ENCODE peak calls at places on chromosome 19, in four cellular contexts. O is neural crest cell; K is naive B cell; V is stimulated activated CD4-positive, alpha-beta T cell treated with anti-CD3 and anti-CD28 coated beads, Interleukin-1b, Interleukin-23, amount 100 ng/mL, for 4 hours. H is an unnamed sample.

GRCh38 chr19:49073514-49074378 is 1.2 kb upstream of the KCNA7 start:
- DNase-seq in O (no peak), K (no peak), V (no peak), H (no peak)

GRCh38 chr19:15330801-15331418 is 1.4 kb downstream of the BRD4 start:
- DNase-seq in O (no peak), K (no peak), V (no peak), H (no peak)

GRCh38 chr19:6226012-6226411 is 53.8 kb downstream of the MLLT1 start:
- DNase-seq in O (no peak), K (no peak), V (no peak), H (no peak)

GRCh38 chr19:46660008-46660517 is 919 bp downstream of the DACT3 start:
- DNase-seq in O (peak), K (no peak), V (no peak), H (no peak)

GRCh38 chr19:29029271-29029670 is 183.7 kb downstream of the UQCRFS1 start:
- DNase-seq in O (no peak), K (no peak), V (no peak), H (no peak)

GRCh38 chr19:16702123-16702522 is 17.5 kb upstream of the NWD1 start:
- DNase-seq in O (no peak), K (no peak), V (no peak), H (no peak)

GRCh38 chr19:38900220-38900629 is 456 bp downstream of the NFKBIB start:
- DNase-seq in O (no peak), K (no peak), V (no peak), H (no peak)

GRCh38 chr19:35642312-35642711 is 767 bp downstream of the ETV2 start:
- DNase-seq in O (no peak), K (no peak), V (no peak), H (no peak)

GRCh38 chr19:3537101-3537437 is 1.9 kb upstream of the TEKTIP1 start:
- DNase-seq in O (no peak), K (no peak), V (no peak), H (no peak)

GRCh38 chr19:6678690-6679109 is 8.7 kb upstream of the TNFSF14 start:
- DNase-seq in O (no peak), K (no peak), V (peak), H (no peak)

GRCh38 chr19:46746281-46746965 is at the start of gene STRN4:
- DNase-seq in O (peak), K (peak), V (peak), H (peak)

GRCh38 chr19:47158367-47158791 is 27.7 kb downstream of the SAE1 start:
- DNase-seq in O (no peak), K (no peak), V (no peak), H (no peak)

GRCh38 chr19:40416918-40417713 is 3.9 kb upstream of the PRX start:
- DNase-seq in O (no peak), K (no peak), V (no peak), H (no peak)

GRCh38 chr19:19575411-19575810 is 37.3 kb downstream of the CILP2 start:
- DNase-seq in O (no peak), K (no peak), V (no peak), H (no peak)

GRCh38 chr19:41306394-41306793 is 3.6 kb upstream of the CCDC97 start:
- DNase-seq in O (no peak), K (no peak), V (no peak), H (no peak)

GRCh38 chr19:3135961-3136683 is at the start of gene GNA15:
- DNase-seq in O (no peak), K (peak), V (peak), H (no peak)

GRCh38 chr19:49894879-49895565 is 1.7 kb downstream of the IL4I1 start:
- DNase-seq in O (no peak), K (no peak), V (no peak), H (no peak)

GRCh38 chr19:39506944-39507714 is 7.8 kb upstream of the SELENOV start:
- DNase-seq in O (peak), K (peak), V (peak), H (peak)

GRCh38 chr19:35044317-35045117 is 3.0 kb downstream of the HPN start:
- DNase-seq in O (peak), K (peak), V (peak), H (peak)

GRCh38 chr19:44808463-44809371 is at the start of gene BCAM:
- DNase-seq in O (peak), K (no peak), V (no peak), H (peak)

GRCh38 chr19:53577968-53578367 is 40.0 kb downstream of the ZNF331 start:
- DNase-seq in O (no peak), K (peak), V (no peak), H (no peak)

GRCh38 chr19:29329460-29330134 is 116.6 kb upstream of the UQCRFS1 start:
- DNase-seq in O (peak), K (no peak), V (no peak), H (peak)

GRCh38 chr19:3983936-3984583 is 1.2 kb downstream of the EEF2 start:
- DNase-seq in O (no peak), K (no peak), V (no peak), H (no peak)

GRCh38 chr19:16134510-16134909 is 9.0 kb upstream of the HSH2D start:
- DNase-seq in O (no peak), K (no peak), V (no peak), H (no peak)

GRCh38 chr19:15195987-15196682 is 4.7 kb downstream of the NOTCH3 start:
- DNase-seq in O (no peak), K (no peak), V (no peak), H (peak)

GRCh38 chr19:4730740-4731171 is 7.1 kb upstream of the DPP9 start:
- DNase-seq in O (peak), K (peak), V (peak), H (peak)

GRCh38 chr19:53545271-53546065 is 7.5 kb downstream of the ZNF331 start:
- DNase-seq in O (no peak), K (peak), V (no peak), H (no peak)

GRCh38 chr19:40672573-40673299 is 17.7 kb downstream of the NUMBL start:
- DNase-seq in O (no peak), K (no peak), V (no peak), H (no peak)

GRCh38 chr19:1285737-1286360 is at the start of gene EFNA2:
- DNase-seq in O (no peak), K (no peak), V (no peak), H (no peak)

GRCh38 chr19:13173129-13173737 is 23.0 kb downstream of the IER2 start:
- DNase-seq in O (no peak), K (no peak), V (no peak), H (no peak)

GRCh38 chr19:8585894-8586750 is 8.9 kb upstream of the MYO1F start:
- DNase-seq in O (peak), K (no peak), V (peak), H (peak)

GRCh38 chr19:35479278-35479677 is 11.0 kb downstream of the KRTDAP start:
- DNase-seq in O (no peak), K (no peak), V (no peak), H (no peak)

GRCh38 chr19:47427241-47428176 is 8.2 kb upstream of the MEIS3 start:
- DNase-seq in O (peak), K (peak), V (peak), H (peak)

GRCh38 chr19:55652311-55653078 is 2.3 kb upstream of the U2AF2 start:
- DNase-seq in O (no peak), K (no peak), V (no peak), H (no peak)

GRCh38 chr19:28426902-28427232 is 786.1 kb downstream of the UQCRFS1 start:
- DNase-seq in O (no peak), K (no peak), V (no peak), H (no peak)

GRCh38 chr19:50224986-50225747 is 21.7 kb downstream of the MYH14 start:
- DNase-seq in O (no peak), K (no peak), V (no peak), H (no peak)

GRCh38 chr19:29420482-29421185 is 105.2 kb upstream of the VSTM2B start:
- DNase-seq in O (no peak), K (no peak), V (no peak), H (no peak)

GRCh38 chr19:38278751-38279150 is 14.4 kb downstream of the SPINT2 start:
- DNase-seq in O (no peak), K (no peak), V (no peak), H (no peak)

H was measured in progenitor cell of endocrine pancreas.